ENCODE peak calls at places on chromosomes 5 and 9, in eight cellular contexts. M, I, A, W, E, D, Q and O are unnamed samples.

GRCh38 chr5:61881821-61882220 is 424.2 kb upstream of the KIF2A start:
- DNase-seq in E (no peak), W (no peak), D (peak; percentile 3), M (no peak), A (no peak), I (no peak), Q (no peak), O (no peak)

GRCh38 chr5:173670791-173671120 is 54.3 kb upstream of the BOD1 start:
- DNase-seq in I (no peak), E (no peak), A (no peak), Q (peak; percentile 65), W (no peak), M (no peak), D (no peak), O (no peak)

GRCh38 chr5:38297830-38298608 is 39.7 kb downstream of the EGFLAM start:
- DNase-seq in M (no peak), A (no peak), Q (no peak), W (no peak), E (no peak), D (no peak), I (no peak), O (no peak)

GRCh38 chr9:35508069-35508468 is 18.2 kb downstream of the RUSC2 start:
- DNase-seq in W (no peak), E (no peak), A (no peak), Q (no peak), I (no peak), M (no peak), D (peak; percentile 76), O (no peak)

GRCh38 chr9:72365525-72366256 is 683 bp upstream of the ZFAND5 start:
- DNase-seq in E (peak; percentile 76), M (peak; percentile 42), W (no peak), I (peak; percentile 98), D (peak; percentile 87), Q (peak; percentile 80), A (peak; percentile 92), O (peak; percentile 93)

GRCh38 chr5:82365744-82366228 is 87.6 kb upstream of the RPS23 start:
- DNase-seq in D (peak; percentile 80), W (peak; percentile 89), I (no peak), Q (no peak), A (no peak), M (no peak), E (no peak), O (no peak)

GRCh38 chr5:135222171-135222681 is 176.8 kb downstream of the MACROH2A1 start:
- DNase-seq in Q (no peak), W (peak; percentile 15), E (no peak), M (no peak), D (no peak), A (peak; percentile 38), I (peak; percentile 61), O (peak; percentile 2)

GRCh38 chr5:109038209-109038840 is 290.6 kb downstream of the FER start:
- DNase-seq in A (no peak), M (no peak), D (peak; percentile 56), I (no peak), Q (no peak), E (no peak), W (no peak), O (no peak)

GRCh38 chr5:116135344-116135743 is 50.5 kb downstream of the COMMD10 start:
- DNase-seq in W (no peak), M (no peak), D (no peak), A (no peak), Q (no peak), E (no peak), I (no peak), O (no peak)

GRCh38 chr5:168209561-168209960 is 81.9 kb upstream of the WWC1 start:
- DNase-seq in W (no peak), M (no peak), D (no peak), I (no peak), Q (no peak), A (no peak), E (no peak), O (no peak)

GRCh38 chr9:93298498-93299417 is 114.8 kb downstream of the WNK2 start:
- DNase-seq in I (peak; percentile 58), Q (no peak), W (no peak), E (no peak), M (no peak), D (no peak), A (peak; percentile 54), O (no peak)

GRCh38 chr5:14008819-14009311 is 64.4 kb upstream of the DNAH5 start:
- DNase-seq in E (peak; percentile 78), D (peak; percentile 85), I (no peak), M (no peak), A (peak; percentile 82), Q (no peak), W (no peak), O (peak; percentile 47)

GRCh38 chr5:31889131-31889561 is 250.2 kb downstream of the PDZD2 start:
- DNase-seq in I (no peak), E (no peak), Q (no peak), W (no peak), A (no peak), M (no peak), D (no peak), O (no peak)

GRCh38 chr5:27821681-27822080 is 783.3 kb upstream of the CDH9 start:
- DNase-seq in E (no peak), I (no peak), D (no peak), A (no peak), W (no peak), M (no peak), Q (no peak), O (no peak)

GRCh38 chr5:55997742-55998351 is 3.1 kb upstream of the IL6ST start:
- DNase-seq in D (peak; percentile 87), A (no peak), W (no peak), E (no peak), I (no peak), M (no peak), Q (no peak), O (no peak)

GRCh38 chr9:77726814-77727213 is 78.7 kb upstream of the GNA14 start:
- DNase-seq in W (no peak), I (no peak), E (no peak), Q (no peak), A (no peak), D (no peak), M (no peak), O (no peak)

GRCh38 chr9:40913096-40913719 is 215.3 kb downstream of the FOXD4L6 start:
- DNase-seq in Q (no peak), I (no peak), D (no peak), A (no peak), E (no peak), W (no peak), M (no peak), O (no peak)

GRCh38 chr9:40913928-40914673 is 214.4 kb downstream of the FOXD4L6 start:
- DNase-seq in W (no peak), I (no peak), E (no peak), D (no peak), M (no peak), A (no peak), Q (no peak), O (no peak)

GRCh38 chr9:40909821-40910220 is 218.7 kb downstream of the FOXD4L6 start:
- DNase-seq in W (no peak), M (no peak), E (no peak), D (no peak), A (no peak), Q (no peak), I (no peak), O (no peak)

GRCh38 chr9:40914772-40915659 is 213.5 kb downstream of the FOXD4L6 start:
- DNase-seq in M (no peak), A (no peak), Q (no peak), W (no peak), E (no peak), D (no peak), I (no peak), O (no peak)

DNA sequence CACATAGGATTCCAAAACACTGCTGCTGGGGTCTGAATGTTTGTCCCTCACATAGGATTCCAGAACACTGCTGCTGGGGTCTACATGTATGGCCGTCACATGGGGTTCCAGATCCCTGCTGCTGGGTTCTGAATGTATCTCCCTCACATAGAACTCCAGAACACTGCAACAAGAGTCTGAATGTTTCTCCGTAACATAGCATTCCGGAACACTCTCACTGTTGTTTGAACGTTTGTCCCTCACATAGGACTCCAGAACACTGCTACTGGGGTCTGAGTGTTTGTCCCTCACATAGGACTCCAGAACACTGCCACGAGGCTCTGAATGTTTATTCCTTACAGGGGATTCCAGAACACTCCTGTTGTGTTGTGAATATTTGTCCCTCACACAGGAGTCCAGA is 216.8 kb downstream of the FOXD4L6 start:
- DNase-seq in D (no peak), E (no peak), W (no peak), M (no peak), I (no peak), A (no peak), Q (no peak), O (no peak)
- H3K9me3 ChIP-seq in D (peaks cover 81% of the 10 kb centered on the region), E (no peaks in the 10 kb centered on the region), W (peaks cover 3% of the 10 kb centered on the region), M (peaks cover 91% of the 10 kb centered on the region), I (peaks cover 49% of the 10 kb centered on the region), A (peaks cover 96% of the 10 kb centered on the region), Q (peaks cover 100% of the 10 kb centered on the region), O (peaks cover 3% of the 10 kb centered on the region)

DNA sequence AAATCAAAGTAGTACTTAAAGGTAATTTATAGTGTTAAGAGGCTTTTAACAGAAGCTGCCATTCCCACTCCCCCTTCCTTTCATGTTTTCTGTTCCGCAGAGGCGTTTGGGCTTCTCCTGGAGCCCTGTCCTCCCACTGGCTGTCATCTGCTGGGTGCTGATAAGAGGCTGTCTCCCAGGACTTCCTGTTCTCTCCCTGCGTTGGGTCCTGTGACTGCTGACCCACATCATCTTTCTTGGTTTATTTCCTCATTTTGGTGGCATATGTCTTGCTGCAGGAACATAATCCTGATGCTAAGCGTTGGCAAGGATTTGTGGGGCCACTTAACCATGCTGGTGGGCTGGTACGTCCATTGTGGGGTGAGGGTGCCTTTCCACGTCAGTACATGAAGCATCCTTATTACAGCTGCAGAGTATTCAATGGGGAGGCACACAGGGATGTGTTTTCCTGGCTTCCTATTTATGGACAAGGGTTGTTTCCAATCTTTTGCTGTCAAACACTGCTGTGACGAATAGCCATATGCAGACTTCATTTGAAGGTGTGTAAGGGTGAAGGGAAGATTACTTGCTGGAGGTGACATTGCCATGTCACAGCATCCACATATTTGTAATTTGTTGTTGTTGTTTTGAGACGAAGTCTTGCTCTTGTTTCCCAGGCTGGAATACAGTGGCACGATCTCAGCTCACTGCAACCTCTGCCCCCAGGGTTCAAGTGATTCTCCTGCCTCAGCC is 22.3 kb upstream of the RNF130 start:
- DNase-seq in Q (no peak), I (peak; percentile 75), W (no peak), A (no peak), E (no peak), D (no peak), M (no peak), O (no peak)
- H3K27ac ChIP-seq in Q (no peak overlapping the region), I (no peak overlapping the region), W (no peak overlapping the region), A (peak overlapping the region; percentile 17), E (no peak overlapping the region), D (no peak overlapping the region), M (no peak overlapping the region), O (no peak overlapping the region)

DNA sequence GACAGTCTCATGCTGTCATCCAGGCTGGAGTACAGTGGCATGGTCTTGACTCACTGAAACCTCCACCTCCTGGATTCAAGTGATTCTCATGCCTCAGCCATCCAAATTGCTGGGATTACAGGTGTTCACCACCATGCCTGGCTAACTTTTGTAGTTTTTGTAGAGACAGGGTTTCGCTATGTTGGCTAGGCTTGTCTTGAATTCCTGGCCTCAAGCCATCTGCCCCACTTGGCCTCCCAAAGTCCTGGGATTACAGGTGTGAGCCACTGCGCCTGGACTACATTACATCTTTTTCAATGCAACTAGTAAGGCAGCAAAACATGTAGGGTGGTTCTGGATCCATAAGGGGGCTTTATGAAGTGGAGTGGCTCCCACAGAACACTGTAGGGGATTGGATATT is 29.6 kb upstream of the RASGEF1C start:
- DNase-seq in W (no peak), I (no peak), D (no peak), M (no peak), Q (no peak), E (no peak), A (no peak), O (no peak)
- H3K9me3 ChIP-seq in W (no peaks in the 10 kb centered on the region), I (no peaks in the 10 kb centered on the region), D (peaks cover 2% of the 10 kb centered on the region), M (peaks cover 7% of the 10 kb centered on the region), Q (peaks cover 39% of the 10 kb centered on the region), E (no peaks in the 10 kb centered on the region), A (no peaks in the 10 kb centered on the region), O (no peaks in the 10 kb centered on the region)

GRCh38 chr5:111996574-111996973 is 239.6 kb upstream of the NREP start:
- DNase-seq in Q (no peak), D (no peak), W (no peak), M (no peak), E (no peak), A (no peak), I (no peak), O (no peak)
- H3K27ac ChIP-seq in Q (no peak overlapping the region), D (peak overlapping the region; percentile 60), W (no peak overlapping the region), M (no peak overlapping the region), E (no peak overlapping the region), A (no peak overlapping the region), I (no peak overlapping the region), O (no peak overlapping the region)